ENCODE peak calls at places on chromosome 7, in four cellular contexts. Z, F, U and N are unnamed samples.

GRCh38 chr7:102974366-102975236 is 61.8 kb downstream of the LRRC17 start:
- DNase-seq in F (no peak), U (no peak), Z (no peak), N (no peak)

GRCh38 chr7:80533287-80533686 is 21.4 kb upstream of the GNAT3 start:
- DNase-seq in U (no peak), F (no peak), Z (no peak), N (no peak)

GRCh38 chr7:132065193-132065972 is 509.0 kb upstream of the PODXL start:
- DNase-seq in Z (no peak), U (peak; percentile 15), F (no peak), N (peak; percentile 18)

GRCh38 chr7:106485031-106485551 is 175.9 kb downstream of the CCDC71L start:
- DNase-seq in F (no peak), U (no peak), Z (no peak), N (no peak)

GRCh38 chr7:7221602-7222038 is 39.3 kb downstream of the C1GALT1 start:
- DNase-seq in Z (no peak), U (no peak), F (no peak), N (no peak)

GRCh38 chr7:28470344-28470743 is 58.0 kb downstream of the CREB5 start:
- DNase-seq in Z (no peak), U (no peak), F (no peak), N (no peak)

GRCh38 chr7:76364198-76364584 is 5.4 kb upstream of the YWHAG start:
- DNase-seq in U (no peak), F (no peak), Z (no peak), N (no peak)

GRCh38 chr7:120997902-120998301 is 9.4 kb downstream of the CPED1 start:
- DNase-seq in F (no peak), Z (no peak), U (no peak), N (no peak)

GRCh38 chr7:12067156-12067831 is 143.8 kb upstream of the TMEM106B start:
- DNase-seq in U (no peak), F (no peak), Z (no peak), N (peak; percentile 38)

GRCh38 chr7:41420421-41420820 is 282.5 kb downstream of the INHBA start:
- DNase-seq in U (no peak), F (no peak), Z (no peak), N (no peak)

GRCh38 chr7:113379746-113380145 is 261.4 kb upstream of the SMIM30 start:
- DNase-seq in U (no peak), F (no peak), Z (no peak), N (peak; percentile 83)